ENCODE peak calls at places on chromosomes 4 and X, in four cellular contexts. N is mesendoderm, A is fibroblast of lung, B is SK-N-SH. I is an unnamed sample.
A peak's percentile ranks its signal among the peaks of the same experiment; 100 is the strongest.

GRCh38 chr4:181150173-181150572 is 1093.0 kb upstream of the TENM3 start:
- DNase-seq in A (peak; percentile 9), N (no peak), B (peak; percentile 44), I (no peak)

GRCh38 chrX:47182106-47182700 is 11.4 kb upstream of the UBA1 start:
- DNase-seq in N (no peak), A (no peak), B (no peak), I (no peak)

GRCh38 chr4:61373901-61374611 is 173.9 kb downstream of the ADGRL3 start:
- DNase-seq in N (no peak), B (no peak), A (peak; percentile 74), I (no peak)

GRCh38 chrX:24694825-24695224 is 1.1 kb downstream of the POLA1 start:
- DNase-seq in A (no peak), N (no peak), B (no peak), I (no peak)

GRCh38 chrX:141201962-141202361 is 25.0 kb upstream of the LDOC1 start:
- DNase-seq in A (no peak), B (no peak), N (no peak), I (no peak)

GRCh38 chrX:135050603-135051002 is 1.3 kb downstream of the RTL8A start:
- DNase-seq in A (no peak), N (no peak), B (no peak), I (no peak)

GRCh38 chr4:38223306-38223705 is 263.1 kb downstream of the PTTG2 start:
- DNase-seq in A (no peak), N (no peak), B (no peak), I (no peak)

GRCh38 chrX:1564750-1565683 is 26.4 kb upstream of the AKAP17A start:
- DNase-seq in B (no peak), A (no peak), N (no peak), I (no peak)

GRCh38 chrX:138885886-138886285 is 174.4 kb upstream of the FGF13 start:
- DNase-seq in B (no peak), N (no peak), A (peak; percentile 76), I (no peak)

GRCh38 chr4:153729901-153730300 is 29.9 kb downstream of the RNF175 start:
- DNase-seq in A (no peak), N (peak; percentile 6), B (no peak), I (no peak)

GRCh38 chrX:80816051-80816450 is 6.4 kb upstream of the BRWD3 start:
- DNase-seq in N (peak; percentile 59), B (no peak), A (no peak), I (no peak)

GRCh38 chr4:173508386-173509002 is 21.5 kb downstream of the HAND2 start:
- DNase-seq in N (peak; percentile 37), B (peak; percentile 55), A (no peak), I (no peak)

GRCh38 chr4:124902111-124902510 is 189.6 kb upstream of the ANKRD50 start:
- DNase-seq in N (no peak), B (no peak), A (no peak), I (no peak)

GRCh38 chrX:109995155-109995554 is 7.8 kb upstream of the TMEM164 start:
- DNase-seq in N (no peak), A (no peak), B (no peak), I (no peak)

GRCh38 chr4:69689530-69690111 is 36.6 kb upstream of the UGT2A1 start:
- DNase-seq in A (peak; percentile 17), B (peak; percentile 3), N (peak; percentile 12), I (peak; percentile 15)

GRCh38 chr4:7352486-7352885 is 82.2 kb downstream of the PSAPL1 start:
- DNase-seq in B (no peak), A (no peak), N (no peak), I (no peak)

DNA sequence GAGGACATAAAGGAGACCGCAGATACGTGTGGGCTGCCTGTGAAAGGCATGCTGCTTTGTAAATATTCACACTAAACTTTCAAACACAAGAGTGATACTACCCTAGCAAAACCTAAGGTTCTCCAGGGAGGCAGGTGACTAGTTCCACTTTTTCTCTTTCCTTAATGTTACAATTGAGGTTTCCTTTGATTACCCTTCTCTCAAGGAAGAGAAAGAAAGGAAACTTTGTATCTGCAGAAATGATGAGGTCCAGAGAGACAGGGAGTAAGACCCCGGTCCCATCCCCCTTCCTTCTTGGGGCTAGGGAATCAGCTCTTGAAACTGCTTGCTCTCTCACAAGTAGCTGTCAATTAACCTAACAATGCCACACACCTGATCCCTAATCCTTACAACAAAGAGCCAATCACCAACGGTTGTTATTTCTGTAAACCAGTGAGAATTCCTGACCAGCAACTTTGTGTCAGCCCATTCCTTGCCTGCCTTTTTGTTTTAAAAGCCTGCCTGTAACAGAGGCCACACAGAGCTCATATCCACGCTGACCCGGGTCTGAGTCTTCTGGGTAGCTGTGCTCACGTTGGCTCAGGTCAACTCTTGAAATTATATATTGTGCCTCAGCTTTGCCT is 754.8 kb upstream of the FRG1 start:
- DNase-seq in N (peak; percentile 91), B (no peak), A (no peak), I (peak; percentile 66)
- H3K4me2 ChIP-seq in N (no peak overlapping the region), B (no peak overlapping the region), A (no peak overlapping the region), I (no peak overlapping the region)

DNA sequence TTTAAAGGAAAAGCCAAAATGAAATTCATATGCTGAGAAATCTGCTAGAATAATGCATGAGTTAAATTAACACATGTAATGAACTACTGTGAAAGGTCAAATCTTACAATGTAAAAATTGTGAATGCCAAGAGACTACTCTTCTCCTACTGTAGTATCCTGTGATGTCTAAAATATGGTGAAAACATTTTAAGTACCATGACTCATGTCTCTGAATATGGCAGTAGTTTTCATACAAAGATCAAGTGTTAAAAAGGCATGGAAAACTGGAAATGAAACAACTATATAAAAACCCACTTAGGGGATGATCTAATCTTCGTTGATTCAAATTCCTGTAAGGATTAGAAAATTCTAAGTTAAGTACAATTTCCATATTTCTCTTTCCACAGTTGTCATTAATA is 221.3 kb downstream of the PPP3CA start:
- DNase-seq in B (no peak), N (no peak), A (peak; percentile 79), I (no peak)
- H3K4me2 ChIP-seq in B (peak overlapping the region; percentile 27), N (no peak overlapping the region), A (no peak overlapping the region), I (no peak overlapping the region)

DNA sequence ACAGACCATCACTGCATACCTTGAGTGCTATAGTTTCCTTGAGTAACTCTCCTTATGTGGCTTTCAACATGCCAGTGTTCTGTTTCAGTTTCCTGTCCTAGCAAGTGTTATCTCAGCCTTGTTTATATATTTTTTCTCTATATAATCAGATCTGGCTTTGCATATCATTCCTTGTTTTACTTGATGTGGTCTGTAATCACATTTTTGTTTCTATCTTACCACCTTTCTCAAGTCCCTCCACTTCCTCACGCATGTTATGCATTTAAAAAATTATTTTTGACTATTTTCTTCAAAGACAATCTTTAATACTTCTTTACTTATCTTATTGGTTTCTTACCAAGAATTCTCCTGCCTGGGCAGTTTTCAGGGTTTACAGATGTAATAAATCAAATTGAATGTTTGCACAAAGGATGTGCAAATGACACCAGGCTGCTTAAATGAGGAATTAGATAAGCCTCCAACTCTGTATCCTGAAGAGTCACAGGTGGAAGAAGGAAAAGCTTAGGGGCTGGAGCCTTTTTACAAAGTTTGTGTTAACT is 351.2 kb downstream of the BMPR1B start:
- DNase-seq in B (no peak), N (no peak), A (peak; percentile 74), I (no peak)
- H3K4me2 ChIP-seq in B (no peak overlapping the region), N (no peak overlapping the region), A (no peak overlapping the region), I (no peak overlapping the region)

DNA sequence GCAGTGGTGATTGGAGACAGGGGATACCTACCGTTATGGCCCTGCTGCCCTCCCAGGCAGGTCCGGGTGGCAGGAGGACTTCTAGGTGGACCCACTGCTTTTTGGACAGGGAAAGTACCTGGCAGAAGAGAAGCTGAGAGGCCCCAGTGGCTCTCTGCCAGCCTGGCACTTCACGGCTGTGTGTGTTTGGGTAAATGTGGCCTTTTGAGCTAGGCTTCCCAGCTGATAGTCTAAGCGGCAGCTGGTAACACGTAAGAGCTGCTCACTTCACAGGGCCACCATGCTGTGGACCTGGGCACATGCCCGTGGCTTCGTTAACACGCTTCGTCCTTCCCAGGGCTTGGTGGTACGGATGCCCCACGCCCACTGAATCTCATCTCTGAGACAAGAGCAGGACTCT is 92.0 kb upstream of the CLCN4 start:
- DNase-seq in B (no peak), N (no peak), A (no peak), I (no peak)
- H3K4me2 ChIP-seq in B (no peak overlapping the region), N (no peak overlapping the region), A (no peak overlapping the region), I (no peak overlapping the region)

GRCh38 chr4:127501103-127501502 is 131.7 kb upstream of the INTU start:
- DNase-seq in A (peak; percentile 61), B (no peak), N (no peak), I (no peak)
- H3K4me2 ChIP-seq in A (no peak overlapping the region), B (peak overlapping the region; percentile 65), N (no peak overlapping the region), I (no peak overlapping the region)

DNA sequence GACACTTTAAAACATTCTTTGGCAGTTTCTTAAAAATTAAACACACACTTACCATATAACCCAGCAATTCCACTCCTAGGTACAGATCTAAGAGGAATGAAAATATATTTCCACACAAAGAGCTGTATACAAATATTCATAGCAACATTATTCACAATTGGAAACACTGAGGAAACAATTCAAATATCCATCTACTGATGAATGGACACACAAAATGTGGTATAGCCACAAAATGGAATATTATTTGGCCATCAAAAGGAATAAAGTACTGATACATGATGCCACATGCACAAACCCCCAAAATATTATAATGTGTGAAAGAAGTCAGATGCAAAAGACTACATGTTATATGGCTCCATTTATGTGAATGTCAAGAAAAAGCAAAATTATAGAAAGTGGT is 70.9 kb downstream of the HS6ST2 start:
- DNase-seq in A (no peak), N (no peak), B (no peak), I (no peak)
- H3K4me2 ChIP-seq in A (no peak overlapping the region), N (no peak overlapping the region), B (no peak overlapping the region), I (no peak overlapping the region)

GRCh38 chr4:104425003-104425402 is 69.7 kb downstream of the CXXC4 start:
- DNase-seq in A (no peak), N (no peak), B (no peak), I (no peak)
- H3K4me2 ChIP-seq in A (peak overlapping the region; percentile 44), N (no peak overlapping the region), B (peak overlapping the region; percentile 17), I (peak overlapping the region; percentile 36)